ENCODE peak calls at places on chromosomes 5 and 9, in eight cellular contexts. Y is mammary epithelial cell, A is astrocyte, H is lower lobe of right lung, X is endodermal cell, S is DND-41, G is hepatocyte, N is left ventricle myocardium inferior. B is an unnamed sample. For H3K27me3, the result is how much of the 10 kb centered on the place peaks cover.

GRCh38 chr9:100322954-100323536 is 29.7 kb downstream of the TEX10 start:
- DNase-seq in Y (peak), A (peak), H (no peak), X (peak), S (peak), G (peak), N (no peak), B (no peak)

GRCh38 chr9:77917800-77918199 is 113.8 kb downstream of the GNAQ start:
- DNase-seq in Y (no peak), A (no peak), H (no peak), X (no peak), S (no peak), G (no peak), N (no peak), B (no peak)

GRCh38 chr9:96193356-96193755 is 108.6 kb downstream of the HSD17B3 start:
- DNase-seq in Y (no peak), A (no peak), H (no peak), X (no peak), S (no peak), G (no peak), N (no peak), B (no peak)

GRCh38 chr5:133635051-133635450 is 22.7 kb upstream of the FSTL4 start:
- DNase-seq in Y (peak), A (peak), H (no peak), X (no peak), S (no peak), G (peak), N (no peak), B (no peak)

GRCh38 chr5:168432903-168433302 is 53.4 kb upstream of the RARS1 start:
- DNase-seq in Y (no peak), A (no peak), H (no peak), X (no peak), S (no peak), G (no peak), N (no peak), B (no peak)

GRCh38 chr5:177162379-177162778 is 28.8 kb downstream of the NSD1 start:
- DNase-seq in Y (peak), A (peak), H (no peak), X (peak), S (no peak), G (no peak), N (no peak), B (no peak)

GRCh38 chr9:78606011-78606410 is 309.1 kb downstream of the PSAT1 start:
- DNase-seq in Y (no peak), A (peak), H (no peak), X (no peak), S (no peak), G (no peak), N (no peak), B (no peak)

GRCh38 chr5:138391859-138392386 is 39.4 kb downstream of the KDM3B start:
- DNase-seq in Y (peak), A (no peak), H (no peak), X (no peak), S (no peak), G (no peak), N (peak), B (peak)

GRCh38 chr9:121814594-121814993 is 163.2 kb downstream of the DAB2IP start:
- DNase-seq in Y (no peak), A (no peak), H (no peak), X (peak), S (no peak), G (no peak), N (no peak), B (peak)

GRCh38 chr9:99040911-99041582 is 63.9 kb upstream of the TGFBR1 start:
- DNase-seq in Y (peak), A (peak), H (no peak), X (peak), S (no peak), G (peak), N (no peak), B (no peak)

DNA sequence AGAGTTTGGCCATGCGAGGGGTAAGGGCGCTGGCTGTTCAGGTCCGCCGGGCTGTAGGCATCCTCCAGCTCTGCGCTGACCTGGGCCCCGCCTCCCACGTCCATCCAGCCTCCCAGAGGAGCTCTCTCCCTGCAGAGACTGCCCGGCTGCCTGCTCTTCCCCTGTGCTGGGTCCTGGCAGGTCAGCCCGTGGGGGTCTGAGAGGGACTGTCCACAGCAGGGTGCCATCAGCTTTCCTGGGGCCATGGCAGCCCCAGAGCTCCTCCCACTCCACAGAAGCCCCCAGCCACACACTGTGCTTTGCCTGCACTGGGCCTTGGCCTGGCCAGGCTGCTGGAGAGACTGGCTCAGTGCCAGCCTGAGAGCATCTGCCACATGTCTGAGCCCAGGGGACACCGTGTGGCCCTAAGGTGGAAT is 43.6 kb downstream of the SLC6A3 start:
- DNase-seq in Y (no peak), A (no peak), H (peak), X (no peak), S (no peak), G (no peak), N (peak), B (no peak)
- H3K27me3 ChIP-seq in Y (under half), A (under half), H (under half), X (under half), S (under half), G (under half), N (half or more), B (under half)

GRCh38 chr5:140753561-140753960 is 32.4 kb upstream of the PCDHA1 start:
- DNase-seq in Y (no peak), A (no peak), H (no peak), X (no peak), S (no peak), G (no peak), N (no peak), B (no peak)
- H3K4me3 ChIP-seq in Y (no peak), A (no peak), H (no peak), X (no peak), S (no peak), G (no peak), N (no peak), B (no peak)

GRCh38 chr5:56412601-56413379 is 179.7 kb upstream of the ANKRD55 start:
- DNase-seq in Y (no peak), A (no peak), H (peak), X (no peak), S (no peak), G (no peak), N (peak), B (peak)

GRCh38 chr5:56414056-56414455 is 180.9 kb upstream of the ANKRD55 start:
- DNase-seq in Y (no peak), A (no peak), H (no peak), X (no peak), S (no peak), G (no peak), N (no peak), B (no peak)

GRCh38 chr5:56419667-56420066 is 186.5 kb upstream of the ANKRD55 start:
- DNase-seq in Y (no peak), A (no peak), H (no peak), X (no peak), S (no peak), G (no peak), N (no peak), B (no peak)

GRCh38 chr5:56410696-56411095 is 177.6 kb upstream of the ANKRD55 start:
- DNase-seq in Y (no peak), A (no peak), H (no peak), X (no peak), S (no peak), G (no peak), N (no peak), B (no peak)

DNA sequence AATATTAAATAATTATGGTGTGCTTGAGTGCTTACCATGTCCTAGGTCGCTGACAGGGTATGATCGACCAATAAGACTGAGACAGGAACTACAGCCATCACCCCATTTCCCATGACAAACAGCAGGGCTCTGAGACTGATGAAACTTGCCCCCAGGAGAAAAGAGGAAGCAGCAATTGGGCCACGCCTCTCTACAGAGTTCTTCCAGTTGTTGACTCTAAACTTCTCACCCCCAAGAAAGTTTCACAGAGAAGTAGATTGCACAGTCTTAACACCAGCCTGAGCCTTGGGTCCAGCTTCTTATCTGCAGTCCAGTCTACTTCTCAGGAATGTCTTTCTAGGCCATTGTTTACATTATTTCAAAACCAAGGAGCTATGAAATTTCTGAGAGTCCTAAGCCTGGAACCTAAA is 182.2 kb upstream of the ANKRD55 start:
- DNase-seq in Y (no peak), A (peak), H (peak), X (no peak), S (no peak), G (peak), N (peak), B (peak)
- H3K27ac ChIP-seq in Y (no peak), A (no peak), H (peak), X (no peak), S (no peak), G (peak), N (peak), B (no peak)

GRCh38 chr9:92729735-92730155 is 34.9 kb downstream of the BICD2 start:
- DNase-seq in Y (no peak), A (no peak), H (no peak), X (peak), S (no peak), G (no peak), N (no peak), B (peak)

GRCh38 chr9:92726348-92726747 is 38.3 kb downstream of the BICD2 start:
- DNase-seq in Y (no peak), A (no peak), H (peak), X (no peak), S (no peak), G (no peak), N (no peak), B (no peak)

GRCh38 chr9:92726971-92727715 is 37.5 kb downstream of the BICD2 start:
- DNase-seq in Y (no peak), A (no peak), H (no peak), X (no peak), S (no peak), G (no peak), N (peak), B (peak)

GRCh38 chr9:92728831-92729734 is 35.5 kb downstream of the BICD2 start:
- DNase-seq in Y (no peak), A (no peak), H (no peak), X (peak), S (no peak), G (no peak), N (no peak), B (no peak)

GRCh38 chr9:92727716-92728700 is 36.6 kb downstream of the BICD2 start:
- DNase-seq in Y (no peak), A (no peak), H (no peak), X (peak), S (no peak), G (no peak), N (no peak), B (no peak)
- H3K27me3 ChIP-seq in Y (under half), A (under half), H (under half), X (under half), S (under half), G (under half), N (under half), B (under half)

GRCh38 chr5:64691333-64691732 is 1.0 kb downstream of the SHISAL2B start:
- DNase-seq in Y (no peak), A (no peak), H (no peak), X (peak), S (no peak), G (no peak), N (no peak), B (no peak)
- H3K4me3 ChIP-seq in Y (no peak), A (no peak), H (no peak), X (peak), S (no peak), G (peak), N (no peak), B (no peak)

DNA sequence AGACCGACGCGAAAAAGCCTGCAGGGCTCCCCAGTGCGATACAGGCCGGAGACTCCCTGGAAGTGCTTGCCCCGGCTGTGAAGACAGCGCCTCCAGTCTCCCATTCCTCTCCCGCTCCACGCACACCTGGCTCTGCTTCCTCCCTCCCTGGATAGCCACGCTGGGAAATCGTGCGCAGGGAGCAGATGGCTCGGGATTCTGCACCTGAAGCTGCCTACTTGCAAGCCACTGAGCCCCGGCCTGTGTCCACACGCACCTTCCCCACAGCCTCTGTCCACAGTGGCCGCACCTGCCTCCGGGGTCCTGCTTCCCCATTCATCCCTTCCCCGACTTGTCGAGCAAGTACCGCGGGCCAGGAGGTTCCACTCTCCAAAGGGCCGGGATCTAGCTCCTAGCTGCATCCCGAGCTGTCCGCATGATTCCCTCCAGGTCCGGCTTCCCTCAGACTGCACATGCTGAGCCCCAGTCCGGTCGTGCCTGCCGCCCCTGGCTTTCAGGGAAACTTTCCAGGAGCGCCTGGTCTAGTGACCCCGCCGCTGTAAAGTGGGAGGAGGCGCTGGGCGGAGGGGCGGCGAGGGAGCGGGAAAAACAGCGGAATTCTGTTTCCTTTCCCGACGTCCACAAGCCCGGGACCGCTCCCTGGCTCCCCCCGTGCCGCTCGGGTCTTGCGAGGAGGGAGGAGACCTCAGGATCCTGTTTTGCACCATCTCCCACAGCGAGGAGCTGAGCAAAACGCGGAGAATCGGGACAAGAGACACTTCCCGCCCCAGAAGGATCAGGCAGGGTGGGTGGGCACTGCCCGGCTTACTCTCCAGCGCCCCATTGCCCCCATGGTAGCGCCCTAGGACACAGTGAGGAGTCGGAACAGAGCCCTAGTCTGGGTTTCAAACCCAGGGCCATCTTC is 2.0 kb downstream of the SEMA6A start:
- DNase-seq in Y (peak), A (no peak), H (peak), X (peak), S (no peak), G (peak), N (peak), B (peak)
- H3K27ac ChIP-seq in Y (no peak), A (no peak), H (peak), X (peak), S (no peak), G (peak), N (peak), B (peak)

DNA sequence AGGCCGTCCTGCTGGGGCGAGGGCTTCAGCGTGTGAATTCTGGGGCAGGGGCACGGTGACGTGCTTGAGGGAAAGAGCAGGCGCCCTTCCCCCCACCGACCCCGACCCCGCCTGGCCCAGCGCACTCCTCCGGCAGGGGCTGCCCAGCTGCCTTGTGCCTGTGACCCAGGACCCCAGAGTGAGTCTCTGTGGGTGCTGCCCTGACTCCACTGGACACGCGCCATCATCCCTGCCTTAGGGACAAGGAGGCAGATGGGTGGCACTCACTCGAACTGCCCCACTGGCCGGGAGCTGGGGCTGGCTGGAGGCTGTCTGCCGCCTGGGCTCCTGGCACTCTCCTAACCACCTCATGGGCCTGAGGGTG is 136.3 kb upstream of the LPCAT1 start:
- DNase-seq in Y (no peak), A (no peak), H (no peak), X (peak), S (no peak), G (peak), N (no peak), B (no peak)
- H3K27me3 ChIP-seq in Y (under half), A (under half), H (under half), X (under half), S (under half), G (under half), N (half or more), B (half or more)

DNA sequence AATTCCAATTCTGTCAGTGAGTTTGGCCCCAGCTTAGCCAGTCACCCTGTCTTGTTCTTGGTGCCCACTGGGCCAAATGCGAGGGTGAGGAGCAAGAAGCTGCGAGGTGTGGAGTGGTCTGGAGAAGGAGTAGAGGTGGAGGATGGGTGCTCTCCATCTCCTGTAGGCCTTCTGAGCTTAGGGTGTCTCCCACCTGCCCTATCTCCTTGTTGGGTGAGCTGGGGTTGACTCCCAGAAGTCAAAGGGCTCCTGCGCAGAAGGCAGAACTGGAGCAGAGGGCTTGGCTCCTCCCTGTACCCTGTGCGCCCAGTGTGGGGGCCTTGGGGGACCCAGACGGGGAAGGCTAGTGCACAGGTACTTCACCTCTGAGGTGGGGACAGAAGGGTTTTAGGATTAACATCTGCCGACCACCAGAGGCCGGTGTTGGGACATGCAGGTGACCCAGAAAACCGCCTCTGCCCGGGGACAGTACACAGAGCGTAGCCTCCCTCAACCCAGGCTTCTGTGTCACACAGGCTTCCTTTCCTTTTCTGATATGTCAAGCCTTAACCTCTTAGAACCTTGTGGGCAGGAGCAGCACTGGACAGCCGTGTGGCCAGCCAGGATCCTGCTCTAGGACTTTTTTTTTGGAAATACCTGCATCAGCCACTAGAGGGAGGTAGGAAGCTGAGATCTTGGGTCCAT is 16.9 kb downstream of the IL5 start:
- DNase-seq in Y (peak), A (no peak), H (peak), X (peak), S (peak), G (peak), N (no peak), B (no peak)
- H3K4me3 ChIP-seq in Y (no peak), A (no peak), H (no peak), X (peak), S (no peak), G (no peak), N (no peak), B (no peak)

GRCh38 chr5:116451905-116452450 is 122.6 kb downstream of the SEMA6A start:
- DNase-seq in Y (peak), A (peak), H (no peak), X (peak), S (no peak), G (no peak), N (no peak), B (no peak)

GRCh38 chr5:116455061-116455460 is 119.6 kb downstream of the SEMA6A start:
- DNase-seq in Y (no peak), A (peak), H (no peak), X (no peak), S (no peak), G (no peak), N (no peak), B (no peak)

GRCh38 chr5:116452774-116453368 is 121.8 kb downstream of the SEMA6A start:
- DNase-seq in Y (no peak), A (peak), H (no peak), X (peak), S (no peak), G (no peak), N (no peak), B (no peak)

GRCh38 chr5:116454417-116454927 is 120.2 kb downstream of the SEMA6A start:
- DNase-seq in Y (peak), A (peak), H (no peak), X (peak), S (peak), G (peak), N (no peak), B (no peak)

GRCh38 chr5:116453920-116454319 is 120.7 kb downstream of the SEMA6A start:
- DNase-seq in Y (no peak), A (no peak), H (no peak), X (peak), S (no peak), G (no peak), N (no peak), B (no peak)
- H3K27ac ChIP-seq in Y (no peak), A (peak), H (no peak), X (peak), S (no peak), G (peak), N (peak), B (no peak)

B was measured in heart left ventricle.